ENCODE peak calls at places on chromosomes 3 and 15, in nine cellular contexts. B is Right ventricle myocardium inferior, M is H7, J is amniotic stem cell, Y is EH, F is ureter, C is activated T-helper 1 cell treated with Interleukin-2 at 50 U/mL for 16 hours, A is cerebellar cortex, W is T-helper 17 cell. U is an unnamed sample.

GRCh38 chr15:52018693-52019393 is at the start of gene MAPK6:
- DNase-seq in M (peak), Y (peak), C (peak), F (peak), W (peak), B (peak), A (peak), J (peak), U (peak)

GRCh38 chr3:155232605-155233004 is 60.9 kb downstream of the STRIT1 start:
- DNase-seq in A (peak), F (peak), Y (peak), J (peak), C (no peak), M (no peak), B (peak), W (no peak), U (no peak)

GRCh38 chr3:24494616-24495333 is at the start of gene THRB:
- DNase-seq in Y (peak), W (no peak), B (peak), C (no peak), M (peak), J (no peak), F (peak), A (peak), U (no peak)

GRCh38 chr15:72318408-72318942 is 1.5 kb downstream of the CELF6 start:
- DNase-seq in W (no peak), Y (no peak), J (no peak), B (no peak), A (no peak), F (peak), C (no peak), M (no peak), U (no peak)

GRCh38 chr3:52532517-52532837 is 1.2 kb downstream of the NT5DC2 start:
- DNase-seq in A (no peak), J (no peak), C (no peak), Y (peak), F (peak), B (peak), M (peak), W (peak), U (peak)

GRCh38 chr3:84194032-84194431 is 764.8 kb upstream of the CADM2 start:
- DNase-seq in C (no peak), F (no peak), M (no peak), W (no peak), B (no peak), J (no peak), Y (no peak), A (no peak), U (no peak)

GRCh38 chr3:184485256-184485655 is 76.3 kb upstream of the EPHB3 start:
- DNase-seq in C (no peak), Y (no peak), M (no peak), A (no peak), J (no peak), F (no peak), B (no peak), W (no peak), U (no peak)

GRCh38 chr15:99485992-99486370 is 79.8 kb upstream of the MEF2A start:
- DNase-seq in F (no peak), W (no peak), Y (no peak), B (no peak), J (no peak), A (no peak), M (peak), C (no peak), U (no peak)

GRCh38 chr15:92091155-92091734 is 237.7 kb downstream of the SLCO3A1 start:
- DNase-seq in Y (peak), B (no peak), A (peak), C (no peak), F (no peak), M (peak), W (no peak), J (no peak), U (peak)

GRCh38 chr3:43638594-43639447 is 17.0 kb upstream of the ANO10 start:
- DNase-seq in W (no peak), F (no peak), A (peak), M (peak), C (no peak), Y (peak), J (no peak), B (no peak), U (no peak)

U was measured in HL-60.